ENCODE peak calls at places on chromosomes 12 and 14, in five cellular contexts. Y is HFF-Myc, O is lower leg skin, N is AG04450, H is mesothelial cell of epicardium. W is an unnamed sample.

GRCh38 chr12:115223322-115223721 is 539.3 kb upstream of the TBX3 start:
- DNase-seq in Y (no peak), O (no peak), N (peak), H (peak), W (no peak)

GRCh38 chr14:99320105-99320572 is 48.1 kb upstream of the BCL11B start:
- DNase-seq in Y (peak), O (peak), N (no peak), H (peak), W (peak)

GRCh38 chr12:104360988-104361707 is 57.6 kb downstream of the EID3 start:
- DNase-seq in Y (no peak), O (peak), N (no peak), H (no peak), W (no peak)

GRCh38 chr14:75443203-75443969 is 15.6 kb downstream of the JDP2 start:
- DNase-seq in Y (no peak), O (no peak), N (no peak), H (no peak), W (no peak)

GRCh38 chr12:124459852-124460645 is 107.4 kb downstream of the NCOR2 start:
- DNase-seq in Y (no peak), O (no peak), N (no peak), H (no peak), W (no peak)

GRCh38 chr14:64507376-64508156 is 3.0 kb downstream of the ZBTB1 start:
- DNase-seq in Y (no peak), O (no peak), N (no peak), H (no peak), W (no peak)

GRCh38 chr12:54251667-54252284 is 28.1 kb downstream of the CBX5 start:
- DNase-seq in Y (no peak), O (no peak), N (no peak), H (no peak), W (no peak)

GRCh38 chr12:10501031-10501430 is 4.7 kb upstream of the EIF2S3B start:
- DNase-seq in Y (no peak), O (no peak), N (no peak), H (no peak), W (no peak)

GRCh38 chr14:63659726-63660125 is 18.1 kb upstream of the WDR89 start:
- DNase-seq in Y (no peak), O (no peak), N (no peak), H (no peak), W (no peak)

W was measured in upper lobe of left lung.